ENCODE peak calls at places on chromosome 9, in four cellular contexts. S, R, V and Q are unnamed samples.

GRCh38 chr9:72038408-72038807 is 22.0 kb downstream of the C9orf57 start:
- DNase-seq in S (no peak), R (peak; percentile 44), V (peak; percentile 33), Q (no peak)

GRCh38 chr9:4106081-4106491 is 193.8 kb downstream of the GLIS3 start:
- DNase-seq in S (no peak), R (no peak), V (no peak), Q (no peak)

GRCh38 chr9:86487222-86487841 is 133.1 kb upstream of the TUT7 start:
- DNase-seq in S (no peak), R (no peak), V (no peak), Q (no peak)

GRCh38 chr9:74742792-74743389 is 144.8 kb downstream of the TRPM6 start:
- DNase-seq in S (no peak), R (no peak), V (no peak), Q (no peak)

GRCh38 chr9:120791161-120791560 is 2.1 kb downstream of the FBXW2 start:
- DNase-seq in S (no peak), R (no peak), V (no peak), Q (no peak)

GRCh38 chr9:126668058-126668457 is 54.3 kb downstream of the LMX1B start:
- DNase-seq in S (no peak), R (no peak), V (no peak), Q (no peak)

GRCh38 chr9:127264462-127265040 is at the start of gene GARNL3:
- DNase-seq in S (no peak), R (no peak), V (no peak), Q (no peak)

GRCh38 chr9:34746526-34746925 is 36.6 kb upstream of the CCL21 start:
- DNase-seq in S (no peak), R (no peak), V (no peak), Q (no peak)

GRCh38 chr9:98164912-98165311 is 27.5 kb downstream of the CORO2A start:
- DNase-seq in S (no peak), R (no peak), V (no peak), Q (no peak)

GRCh38 chr9:133786371-133786753 is 48.2 kb upstream of the SARDH start:
- DNase-seq in S (no peak), R (no peak), V (no peak), Q (no peak)

GRCh38 chr9:6014668-6015270 is 655 bp downstream of the RANBP6 start:
- DNase-seq in S (no peak), R (no peak), V (no peak), Q (no peak)

GRCh38 chr9:4197548-4197947 is 102.3 kb downstream of the GLIS3 start:
- DNase-seq in S (no peak), R (no peak), V (no peak), Q (peak; percentile 62)

GRCh38 chr9:3794005-3794404 is 268.2 kb upstream of the RFX3 start:
- DNase-seq in S (no peak), R (no peak), V (no peak), Q (no peak)

GRCh38 chr9:78023003-78023741 is 8.4 kb downstream of the GNAQ start:
- DNase-seq in S (no peak), R (no peak), V (no peak), Q (no peak)

GRCh38 chr9:13786131-13786530 is 506.6 kb upstream of the MPDZ start:
- DNase-seq in S (no peak), R (peak; percentile 64), V (no peak), Q (peak; percentile 87)

GRCh38 chr9:21576331-21577189 is 94.4 kb upstream of the IFNE start:
- DNase-seq in S (peak; percentile 80), R (no peak), V (no peak), Q (no peak)

GRCh38 chr9:125516381-125516960 is 190.5 kb downstream of the MAPKAP1 start:
- DNase-seq in S (no peak), R (no peak), V (no peak), Q (no peak)

GRCh38 chr9:86645303-86645702 is 291.1 kb upstream of the TUT7 start:
- DNase-seq in S (no peak), R (no peak), V (no peak), Q (peak; percentile 78)

GRCh38 chr9:97510797-97511761 is 9.6 kb downstream of the TMOD1 start:
- DNase-seq in S (no peak), R (no peak), V (no peak), Q (no peak)

GRCh38 chr9:89750117-89750551 is 145.3 kb downstream of the GADD45G start:
- DNase-seq in S (no peak), R (peak; percentile 75), V (no peak), Q (no peak)

GRCh38 chr9:121686930-121687541 is 35.6 kb downstream of the DAB2IP start:
- DNase-seq in S (no peak), R (peak; percentile 74), V (peak; percentile 71), Q (no peak)

GRCh38 chr9:115198018-115198417 is 80.1 kb upstream of the TNC start:
- DNase-seq in S (no peak), R (peak; percentile 28), V (peak; percentile 38), Q (no peak)

GRCh38 chr9:93577045-93577939 is 908 bp downstream of the PHF2 start:
- DNase-seq in S (peak; percentile 34), R (peak; percentile 54), V (peak; percentile 50), Q (peak; percentile 91)

DNA sequence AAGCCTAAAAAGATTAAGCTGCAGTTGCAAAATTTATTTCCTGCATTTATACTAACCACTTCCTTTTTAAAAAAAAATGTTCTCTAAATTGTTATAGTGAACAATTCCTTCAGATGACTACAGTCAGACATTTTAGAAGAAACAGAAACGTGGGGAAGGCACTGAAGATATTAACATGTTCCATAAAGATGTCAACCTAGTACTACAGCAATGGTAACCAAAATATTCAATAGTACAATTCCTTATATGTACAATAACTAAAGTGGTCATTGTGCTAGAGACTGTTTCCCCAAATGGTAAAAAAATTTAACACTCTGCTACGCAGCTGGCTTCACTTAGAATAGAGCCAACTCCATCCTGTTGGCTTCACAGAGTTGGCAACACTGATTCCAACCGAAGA is 97.7 kb downstream of the FNBP1 start:
- DNase-seq in S (peak; percentile 73), R (no peak), V (no peak), Q (no peak)
- H3K27ac ChIP-seq in S (peak overlapping the region; percentile 65), R (peak overlapping the region; percentile 53), V (no peak overlapping the region), Q (peak overlapping the region; percentile 84)

DNA sequence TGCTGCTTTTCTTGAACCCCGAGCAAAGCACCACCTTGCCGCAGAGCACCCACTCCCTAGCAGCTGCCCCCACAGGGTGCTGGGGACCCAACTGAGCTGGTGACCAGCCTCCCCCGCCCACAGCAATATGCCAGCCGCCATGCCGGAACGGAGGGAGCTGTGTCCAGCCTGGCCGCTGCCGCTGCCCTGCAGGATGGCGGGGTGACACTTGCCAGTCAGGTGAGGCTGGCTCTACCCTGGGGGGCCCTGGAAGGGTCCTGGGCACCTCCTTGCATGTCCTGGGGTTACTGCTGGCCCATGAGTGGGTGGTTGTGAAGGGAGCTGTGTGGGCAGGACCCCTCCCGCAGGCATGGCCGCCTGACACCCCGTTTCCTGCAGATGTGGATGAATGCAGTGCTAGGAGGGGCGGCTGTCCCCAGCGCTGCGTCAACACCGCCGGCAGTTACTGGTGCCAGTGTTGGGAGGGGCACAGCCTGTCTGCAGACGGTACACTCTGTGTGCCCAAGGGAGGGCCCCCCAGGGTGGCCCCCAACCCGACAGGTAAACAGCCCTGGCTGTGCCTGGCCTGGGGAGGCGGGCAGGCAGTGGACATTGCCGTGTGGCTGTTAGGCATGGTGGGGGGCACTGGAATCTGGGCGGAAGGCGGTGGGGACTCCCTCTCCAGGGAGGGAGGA is 7.2 kb downstream of the EGFL7 start:
- DNase-seq in S (no peak), R (no peak), V (no peak), Q (no peak)
- H3K27ac ChIP-seq in S (no peak overlapping the region), R (peak overlapping the region; percentile 87), V (peak overlapping the region; percentile 57), Q (no peak overlapping the region)

GRCh38 chr9:36485647-36486453 is 85.8 kb upstream of the RNF38 start:
- DNase-seq in S (no peak), R (no peak), V (no peak), Q (no peak)
- H3K27ac ChIP-seq in S (peak overlapping the region; percentile 87), R (peak overlapping the region; percentile 96), V (peak overlapping the region; percentile 94), Q (peak overlapping the region; percentile 91)

DNA sequence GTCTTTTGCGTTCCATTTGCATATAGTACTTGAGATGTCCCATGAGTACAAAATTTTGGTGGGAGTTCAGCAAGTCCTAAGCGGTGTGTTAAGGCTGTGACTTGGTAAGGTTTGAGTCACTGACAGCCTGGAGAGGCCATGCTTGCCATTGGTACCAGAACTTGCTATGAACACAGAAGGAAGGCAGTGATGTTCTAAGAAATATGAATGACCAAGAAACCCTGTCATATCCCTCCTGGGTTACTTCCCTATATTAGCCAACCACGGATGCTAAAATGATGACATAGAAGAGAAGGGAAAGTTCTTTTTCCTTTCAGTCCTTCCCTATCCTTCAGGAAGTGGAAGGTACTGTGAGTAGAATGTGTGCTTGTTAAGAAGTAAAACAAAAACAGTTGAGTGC is 136.7 kb downstream of the GCNT1 start:
- DNase-seq in S (no peak), R (no peak), V (no peak), Q (no peak)
- H3K27ac ChIP-seq in S (no peak overlapping the region), R (no peak overlapping the region), V (no peak overlapping the region), Q (no peak overlapping the region)

DNA sequence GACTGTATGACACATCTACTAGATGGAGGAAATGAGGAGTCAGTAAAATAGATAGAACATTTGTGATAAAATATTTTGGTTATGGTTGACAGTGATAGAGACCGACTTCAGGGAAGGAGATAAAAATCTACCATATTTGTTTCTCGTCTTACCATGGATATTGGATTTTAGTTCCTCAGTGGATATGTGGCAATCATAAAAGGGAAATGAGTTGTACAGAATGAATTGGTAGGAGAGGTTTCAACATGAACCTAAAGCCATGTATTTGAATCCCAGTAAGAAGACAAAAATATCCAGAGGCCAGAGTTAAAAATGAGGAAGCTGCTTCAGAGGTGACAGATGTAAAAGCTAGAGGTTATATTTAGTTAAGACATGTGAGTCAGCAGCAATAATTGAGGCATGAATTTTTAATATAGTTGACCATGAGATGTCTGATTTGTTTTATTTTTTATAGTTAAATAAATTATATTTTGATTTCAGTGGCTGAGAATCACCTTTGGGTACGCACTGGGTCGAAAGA is 480.4 kb upstream of the TUSC1 start:
- DNase-seq in S (no peak), R (no peak), V (no peak), Q (no peak)
- H3K27ac ChIP-seq in S (no peak overlapping the region), R (no peak overlapping the region), V (no peak overlapping the region), Q (no peak overlapping the region)

DNA sequence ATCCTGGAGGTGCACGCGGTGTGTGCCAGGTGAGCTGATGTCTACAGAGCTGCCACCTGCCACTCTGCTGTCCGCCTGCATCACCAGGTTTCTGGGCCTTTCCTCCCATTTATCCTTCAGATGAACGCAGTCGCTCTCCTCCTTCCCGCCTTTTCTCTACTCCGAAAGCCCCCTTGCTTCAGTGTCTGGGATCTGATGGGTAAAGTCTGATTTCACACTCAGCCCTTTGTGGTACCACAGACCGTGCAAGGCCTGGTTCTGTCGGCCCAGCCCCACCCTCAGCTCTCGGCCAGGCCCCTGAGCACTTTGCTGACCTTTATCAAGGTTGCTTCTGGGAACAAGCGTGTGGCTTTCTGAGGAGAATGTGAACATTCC is 32.5 kb downstream of the GLT6D1 start:
- DNase-seq in S (no peak), R (no peak), V (peak; percentile 26), Q (peak; percentile 87)
- H3K27ac ChIP-seq in S (no peak overlapping the region), R (no peak overlapping the region), V (no peak overlapping the region), Q (no peak overlapping the region)